ENCODE peak calls at places on chromosomes 7 and 10, in seven cellular contexts. P, T, Q, I, U, Y and H are unnamed samples.

GRCh38 chr7:132092106-132092505 is 484.2 kb downstream of the PLXNA4 start:
- DNase-seq in U (no peak), Q (no peak), P (no peak), Y (no peak), T (no peak), I (no peak), H (no peak)

GRCh38 chr10:4545077-4545476 is 280.9 kb upstream of the AKR1E2 start:
- DNase-seq in P (no peak), T (no peak), Y (no peak), I (no peak), U (no peak), Q (no peak), H (no peak)

GRCh38 chr10:4093438-4093837 is 308.4 kb upstream of the KLF6 start:
- DNase-seq in Y (no peak), I (no peak), U (no peak), T (no peak), P (no peak), Q (no peak), H (no peak)

GRCh38 chr7:6419310-6419773 is 28.4 kb downstream of the DAGLB start:
- DNase-seq in T (no peak), U (no peak), I (no peak), Y (no peak), P (no peak), Q (peak; percentile 52), H (no peak)

GRCh38 chr7:155001756-155002410 is 1.0 kb downstream of the PAXIP1 start:
- DNase-seq in U (no peak), I (no peak), Y (peak; percentile 16), T (no peak), Q (no peak), P (no peak), H (no peak)

GRCh38 chr7:95470452-95470851 is 15.3 kb upstream of the ASB4 start:
- DNase-seq in U (peak; percentile 75), Y (no peak), T (no peak), I (no peak), P (peak; percentile 6), Q (peak; percentile 15), H (no peak)

GRCh38 chr7:151415375-151416112 is 5.7 kb upstream of the WDR86 start:
- DNase-seq in T (no peak), U (no peak), Y (no peak), I (no peak), Q (no peak), P (no peak), H (no peak)

GRCh38 chr7:116918744-116919143 is 34.6 kb upstream of the ST7 start:
- DNase-seq in U (no peak), P (no peak), I (no peak), Y (no peak), T (peak; percentile 5), Q (no peak), H (no peak)

GRCh38 chr7:150329331-150330106 is 6.2 kb upstream of the ACTR3C start:
- DNase-seq in U (no peak), T (no peak), Y (no peak), Q (peak; percentile 76), I (no peak), P (no peak), H (no peak)

GRCh38 chr10:102801496-102801895 is 35.7 kb downstream of the CYP17A1 start:
- DNase-seq in T (no peak), U (no peak), Y (no peak), P (no peak), Q (peak; percentile 49), I (no peak), H (no peak)